ENCODE peak calls at places on chromosomes 1 and 21, in five cellular contexts. C is HCT116, H is coronary artery, L is body of pancreas, W is neural progenitor cell. R is an unnamed sample.

GRCh38 chr1:18239671-18240070 is 132.1 kb downstream of the IGSF21 start:
- DNase-seq in W (no peak), L (no peak), C (no peak), H (no peak), R (no peak)

GRCh38 chr1:154151311-154151710 is 3.6 kb downstream of the NUP210L start:
- DNase-seq in L (no peak), C (no peak), H (no peak), W (no peak), R (no peak)

GRCh38 chr1:166952002-166952746 is 23.2 kb downstream of the ILDR2 start:
- DNase-seq in L (no peak), C (peak; percentile 28), W (peak; percentile 41), H (no peak), R (peak; percentile 7)

GRCh38 chr1:9595156-9595967 is 6.7 kb downstream of the TMEM201 start:
- DNase-seq in L (no peak), H (no peak), C (no peak), W (no peak), R (no peak)

GRCh38 chr1:23469372-23469982 is 14.5 kb downstream of the ASAP3 start:
- DNase-seq in H (no peak), L (no peak), C (no peak), W (no peak), R (no peak)

GRCh38 chr1:18948048-18948912 is 8.2 kb downstream of the IFFO2 start:
- DNase-seq in L (no peak), H (no peak), C (no peak), W (no peak), R (no peak)

GRCh38 chr1:167601442-167602380 is 28.3 kb upstream of the RCSD1 start:
- DNase-seq in L (no peak), C (no peak), H (no peak), W (no peak), R (no peak)

GRCh38 chr1:35449334-35450008 is 107.7 kb downstream of the KIAA0319L start:
- DNase-seq in W (no peak), L (no peak), C (no peak), H (no peak), R (peak; percentile 82)

GRCh38 chr1:205350626-205351235 is 6.0 kb downstream of the KLHDC8A start:
- DNase-seq in H (no peak), C (no peak), L (no peak), W (peak; percentile 66), R (no peak)

GRCh38 chr21:15444118-15444960 is 285.4 kb upstream of the USP25 start:
- DNase-seq in W (no peak), C (no peak), L (no peak), H (no peak), R (no peak)

GRCh38 chr1:1244192-1244811 is 2.2 kb downstream of the C1QTNF12 start:
- DNase-seq in C (no peak), L (no peak), W (peak; percentile 54), H (no peak), R (no peak)

GRCh38 chr21:38434913-38435533 is 63.3 kb downstream of the ERG start:
- DNase-seq in C (no peak), H (peak; percentile 73), L (no peak), W (no peak), R (no peak)

GRCh38 chr1:119453021-119453420 is 38.1 kb downstream of the HSD3B2 start:
- DNase-seq in L (no peak), H (no peak), C (no peak), W (no peak), R (peak; percentile 25)

GRCh38 chr1:220797553-220797952 is 10.8 kb downstream of the MTARC1 start:
- DNase-seq in L (no peak), H (no peak), W (no peak), C (no peak), R (no peak)

GRCh38 chr1:43994794-43995790 is 3.7 kb downstream of the CCDC24 start:
- DNase-seq in C (no peak), H (no peak), L (no peak), W (peak; percentile 51), R (no peak)

GRCh38 chr1:13723810-13724209 is 23.8 kb downstream of the PRDM2 start:
- DNase-seq in H (no peak), L (no peak), W (no peak), C (no peak), R (no peak)

GRCh38 chr1:234409328-234409727 is 36.1 kb downstream of the COA6 start:
- DNase-seq in L (no peak), C (no peak), H (no peak), W (no peak), R (no peak)

GRCh38 chr21:46191257-46191685 is 7.0 kb upstream of the SPATC1L start:
- DNase-seq in L (no peak), C (no peak), W (no peak), H (peak; percentile 68), R (no peak)

GRCh38 chr1:206882555-206882954 is 14.7 kb upstream of the IL24 start:
- DNase-seq in W (no peak), H (no peak), L (no peak), C (no peak), R (no peak)

GRCh38 chr1:9873385-9873784 is 36.7 kb downstream of the CTNNBIP1 start:
- DNase-seq in H (no peak), L (no peak), C (no peak), W (no peak), R (no peak)

GRCh38 chr1:111517464-111518225 is 14.2 kb upstream of the ADORA3 start:
- DNase-seq in H (no peak), L (no peak), C (no peak), W (no peak), R (no peak)

GRCh38 chr1:183687546-183688279 is 34.6 kb upstream of the APOBEC4 start:
- DNase-seq in L (no peak), C (no peak), H (no peak), W (no peak), R (no peak)

GRCh38 chr1:9715536-9716226 is 64.2 kb downstream of the PIK3CD start:
- DNase-seq in W (no peak), L (no peak), C (no peak), H (no peak), R (no peak)

GRCh38 chr21:43585924-43586411 is 73.3 kb downstream of the HSF2BP start:
- DNase-seq in C (peak; percentile 61), H (peak; percentile 87), L (peak; percentile 66), W (peak; percentile 79), R (peak; percentile 98)

GRCh38 chr1:98054367-98054701 is 133.5 kb upstream of the DPYD start:
- DNase-seq in C (no peak), W (no peak), L (no peak), H (no peak), R (no peak)
- H3K4me3 ChIP-seq in C (no peak overlapping the region), W (peak overlapping the region; percentile 58), L (no peak overlapping the region), H (peak overlapping the region; percentile 68), R (peak overlapping the region; percentile 22)

GRCh38 chr1:213666113-213666512 is 321.7 kb upstream of the PROX1 start:
- DNase-seq in W (no peak), H (no peak), C (no peak), L (no peak), R (no peak)

GRCh38 chr1:213669512-213669911 is 318.3 kb upstream of the PROX1 start:
- DNase-seq in H (no peak), L (no peak), C (no peak), W (no peak), R (no peak)

GRCh38 chr1:213670692-213671023 is 317.1 kb upstream of the PROX1 start:
- DNase-seq in W (no peak), C (no peak), L (no peak), H (no peak), R (no peak)

GRCh38 chr1:213666922-213667321 is 320.9 kb upstream of the PROX1 start:
- DNase-seq in L (no peak), W (no peak), C (no peak), H (no peak), R (no peak)

GRCh38 chr1:213669964-213670691 is 317.6 kb upstream of the PROX1 start:
- DNase-seq in W (no peak), L (no peak), H (no peak), C (no peak), R (no peak)
- TF ChIP-seq CTCF in W (no peak), L (no peak), H (no peak), C (no peak), R (no peak)

GRCh38 chr1:84757301-84757700 is 67.0 kb upstream of the SSX2IP start:
- DNase-seq in W (no peak), H (no peak), L (no peak), C (no peak), R (no peak)

GRCh38 chr1:84759756-84760155 is 69.5 kb upstream of the SSX2IP start:
- DNase-seq in C (no peak), W (no peak), L (no peak), H (no peak), R (no peak)

GRCh38 chr1:84762664-84763063 is 72.4 kb upstream of the SSX2IP start:
- DNase-seq in L (no peak), H (no peak), C (no peak), W (no peak), R (no peak)

GRCh38 chr1:84756455-84757082 is 66.3 kb upstream of the SSX2IP start:
- DNase-seq in H (no peak), W (peak; percentile 30), C (no peak), L (no peak), R (no peak)

DNA sequence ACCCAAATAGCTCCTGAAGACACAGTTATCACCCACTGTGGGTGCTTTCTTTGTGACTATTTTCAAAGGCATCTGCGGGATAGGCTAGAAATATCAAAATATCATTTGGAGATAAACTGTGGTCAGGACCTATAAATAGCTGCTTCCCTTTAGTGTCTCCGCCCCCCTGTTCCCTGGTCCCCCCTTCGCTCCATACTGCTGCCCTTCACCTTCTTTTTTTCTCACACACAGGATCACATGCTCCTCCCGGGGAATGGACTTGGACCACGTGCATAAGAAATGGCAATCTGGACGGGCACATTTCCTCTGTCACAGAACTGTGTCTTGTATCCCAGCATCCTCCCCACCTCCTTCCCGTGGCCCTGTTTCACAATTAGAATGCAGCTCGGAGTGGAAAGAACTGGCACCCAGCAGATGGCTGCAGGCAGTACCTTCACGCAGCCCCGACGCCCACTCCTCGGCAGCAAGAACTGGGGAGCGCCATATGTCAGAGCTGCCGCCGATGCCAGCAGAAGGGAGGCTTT is 68.8 kb upstream of the SSX2IP start:
- DNase-seq in L (no peak), C (no peak), W (no peak), H (no peak), R (no peak)
- H3K4me3 ChIP-seq in L (no peak overlapping the region), C (no peak overlapping the region), W (no peak overlapping the region), H (peak overlapping the region; percentile 48), R (no peak overlapping the region)

GRCh38 chr1:200895801-200896570 is 1.3 kb downstream of the INAVA start:
- DNase-seq in W (no peak), L (no peak), C (no peak), H (no peak), R (no peak)

GRCh38 chr1:200894712-200895447 is at the start of gene INAVA:
- DNase-seq in W (no peak), H (no peak), C (peak; percentile 53), L (peak; percentile 81), R (no peak)

GRCh38 chr1:200896571-200897187 is 2.0 kb downstream of the INAVA start:
- DNase-seq in L (peak; percentile 88), W (no peak), H (no peak), C (peak; percentile 54), R (no peak)

GRCh38 chr1:200897188-200897710 is 2.5 kb downstream of the INAVA start:
- DNase-seq in L (no peak), H (no peak), W (no peak), C (no peak), R (no peak)

DNA sequence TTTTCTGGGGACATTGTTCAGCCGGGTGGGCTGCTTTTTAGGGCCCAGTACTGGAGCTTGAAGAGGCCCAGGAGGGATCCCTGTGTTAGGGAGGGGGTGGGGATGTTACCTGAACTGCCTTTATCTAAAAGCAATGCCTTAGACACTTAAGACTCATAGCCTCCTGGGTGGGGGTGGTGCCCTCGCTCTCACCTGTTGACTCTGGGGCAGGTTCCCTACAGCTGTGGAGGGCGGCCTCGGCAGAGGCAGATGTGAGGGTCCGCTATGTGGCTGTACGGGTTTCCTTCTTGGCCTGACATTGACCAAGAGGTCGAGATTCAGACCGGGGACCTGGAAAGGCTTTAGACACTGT is 724 bp downstream of the INAVA start:
- DNase-seq in L (peak; percentile 41), H (no peak), W (no peak), C (no peak), R (no peak)
- TF ChIP-seq CTCF in L (no peak), H (no peak), W (no peak), C (no peak), R (no peak)

R was measured in HFF-Myc.